ENCODE peak calls at places on chromosome 1, in eight cellular contexts. Q is fibroblast of the aortic adventitia, C is RCC 7860, X is GM10248, J is AG20443, V is T-cell, K is AG04450, T is pancreas. U is an unnamed sample.

GRCh38 chr1:34825455-34826081 is 32.8 kb downstream of the GJA4 start:
- DNase-seq in C (no peak), X (no peak), Q (no peak), K (no peak), T (peak; percentile 58), J (no peak), V (no peak), U (no peak)

GRCh38 chr1:163231385-163231784 is 28.7 kb upstream of the RGS5 start:
- DNase-seq in K (peak; percentile 33), T (no peak), C (no peak), X (no peak), V (no peak), Q (peak; percentile 78), J (peak; percentile 66), U (peak; percentile 74)

GRCh38 chr1:22428672-22429071 is 23.0 kb upstream of the ZBTB40 start:
- DNase-seq in Q (peak; percentile 59), V (no peak), X (peak; percentile 72), C (no peak), T (no peak), J (peak; percentile 67), K (no peak), U (peak; percentile 34)

GRCh38 chr1:155082941-155083541 is 4.4 kb downstream of the EFNA3 start:
- DNase-seq in J (no peak), Q (no peak), X (no peak), T (no peak), K (no peak), V (no peak), C (no peak), U (no peak)

GRCh38 chr1:60088620-60089155 is 15.1 kb upstream of the C1orf87 start:
- DNase-seq in T (no peak), J (peak; percentile 18), Q (peak; percentile 23), V (no peak), X (no peak), C (no peak), K (no peak), U (peak; percentile 53)

GRCh38 chr1:18447509-18448220 is 33.1 kb upstream of the KLHDC7A start:
- DNase-seq in J (no peak), Q (no peak), K (no peak), C (no peak), V (no peak), T (no peak), X (no peak), U (no peak)

GRCh38 chr1:234609528-234610042 is 393 bp downstream of the IRF2BP2 start:
- DNase-seq in V (no peak), Q (no peak), C (no peak), J (no peak), T (no peak), K (no peak), X (no peak), U (peak; percentile 60)

GRCh38 chr1:66354311-66354922 is 179.5 kb upstream of the SGIP1 start:
- DNase-seq in X (no peak), Q (peak; percentile 91), V (no peak), T (no peak), C (no peak), J (peak; percentile 50), K (no peak), U (peak; percentile 79)

GRCh38 chr1:236845830-236846229 is 50.7 kb downstream of the MTR start:
- DNase-seq in Q (no peak), V (no peak), K (no peak), J (no peak), X (no peak), C (no peak), T (no peak), U (no peak)

GRCh38 chr1:3598522-3599285 is 12.6 kb downstream of the MEGF6 start:
- DNase-seq in J (no peak), X (no peak), C (no peak), T (no peak), Q (no peak), V (no peak), K (no peak), U (no peak)

GRCh38 chr1:79006564-79006963 is at the start of gene ADGRL4:
- DNase-seq in V (no peak), K (peak; percentile 7), X (no peak), J (peak; percentile 87), T (peak; percentile 9), Q (peak; percentile 67), C (no peak), U (peak; percentile 53)

GRCh38 chr1:53511933-53512806 is 53.0 kb downstream of the DMRTB1 start:
- DNase-seq in J (peak; percentile 60), C (no peak), K (no peak), V (no peak), Q (peak; percentile 87), X (no peak), T (no peak), U (peak; percentile 74)

GRCh38 chr1:215044151-215044550 is 38.4 kb upstream of the KCNK2 start:
- DNase-seq in V (no peak), J (no peak), Q (no peak), T (no peak), C (peak; percentile 64), X (no peak), K (no peak), U (no peak)

GRCh38 chr1:163191301-163191700 is 11.4 kb downstream of the RGS5 start:
- DNase-seq in K (no peak), T (no peak), X (peak; percentile 13), V (no peak), J (no peak), Q (no peak), C (no peak), U (no peak)

U was measured in adipocyte.